ENCODE peak calls at places on chromosome 12, in five cellular contexts. W is cardiac muscle cell; H is tibial nerve; J is A549; P is CD8-positive, alpha-beta T cell. M is an unnamed sample.
A peak's percentile ranks its signal among the peaks of the same experiment; 100 is the strongest.

GRCh38 chr12:112844814-112845565 is 53.4 kb downstream of the RPH3A start:
- DNase-seq in P (no peak), J (no peak), H (no peak), W (no peak), M (no peak)

GRCh38 chr12:1302471-1302870 is 291.9 kb downstream of the FBXL14 start:
- DNase-seq in H (no peak), P (no peak), W (no peak), J (no peak), M (no peak)

GRCh38 chr12:51717325-51717925 is 126.4 kb downstream of the SCN8A start:
- DNase-seq in W (no peak), P (no peak), H (no peak), J (no peak), M (no peak)

GRCh38 chr12:111991535-111991934 is 21.4 kb downstream of the TMEM116 start:
- DNase-seq in J (no peak), W (no peak), P (no peak), H (no peak), M (no peak)

GRCh38 chr12:132345555-132346200 is 16.3 kb upstream of the GALNT9 start:
- DNase-seq in P (no peak), J (no peak), H (no peak), W (no peak), M (no peak)

GRCh38 chr12:67099858-67100257 is 169.3 kb upstream of the CAND1 start:
- DNase-seq in W (no peak), P (no peak), J (no peak), H (no peak), M (no peak)

GRCh38 chr12:122659579-122659978 is 43.6 kb downstream of the HCAR2 start:
- DNase-seq in H (no peak), J (no peak), W (peak; percentile 31), P (no peak), M (no peak)

GRCh38 chr12:6199531-6200265 is 502 bp upstream of the CD9 start:
- DNase-seq in W (peak; percentile 49), H (no peak), P (no peak), J (no peak), M (peak; percentile 82)

GRCh38 chr12:17759982-17760381 is 330.0 kb downstream of the RERGL start:
- DNase-seq in H (no peak), J (no peak), W (no peak), P (no peak), M (no peak)

DNA sequence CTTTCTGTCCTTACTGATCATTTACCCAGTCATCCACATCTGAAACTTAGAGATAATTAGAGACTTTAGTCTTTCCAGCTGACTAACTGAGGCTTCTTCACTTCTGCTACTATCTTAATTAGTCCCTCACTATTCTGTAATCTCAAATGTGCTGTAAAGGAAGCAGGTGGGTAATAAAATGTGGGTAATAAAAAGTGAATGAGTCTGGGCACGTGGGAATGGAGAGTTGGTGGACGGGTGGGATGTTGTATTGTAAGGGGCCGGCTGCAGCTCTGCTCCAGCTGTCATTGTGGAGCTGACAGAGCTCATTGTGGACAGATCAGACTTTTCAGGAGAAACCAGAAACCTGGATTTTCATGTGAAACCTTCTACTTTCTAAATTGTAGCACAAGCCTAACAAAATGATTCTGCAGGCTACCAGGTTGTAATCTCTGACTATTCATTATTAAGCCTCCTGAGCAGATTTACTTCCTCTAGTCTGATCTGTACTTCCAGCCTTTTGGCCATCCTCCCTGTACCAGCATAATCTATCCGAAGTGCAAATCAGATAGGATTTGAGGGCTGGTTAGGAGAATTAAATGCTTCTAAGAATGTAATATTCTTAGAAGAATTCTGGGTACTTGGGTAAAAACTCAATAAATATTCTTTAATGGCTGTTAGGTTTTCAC is 42.0 kb upstream of the BMAL2 start:
- DNase-seq in P (no peak), H (no peak), J (no peak), W (no peak), M (no peak)
- H3K4me1 ChIP-seq in P (no peaks in the 10 kb centered on the region), H (peaks cover 16% of the 10 kb centered on the region), J (peaks cover under 1% of the 10 kb centered on the region), W (peaks cover 30% of the 10 kb centered on the region), M (peaks cover 100% of the 10 kb centered on the region)

GRCh38 chr12:81759215-81759991 is at the start of gene PPFIA2:
- DNase-seq in H (no peak), W (peak; percentile 63), P (no peak), J (no peak), M (peak; percentile 77)

GRCh38 chr12:81757731-81758325 is 1.3 kb downstream of the PPFIA2 start:
- DNase-seq in H (no peak), W (no peak), P (no peak), J (no peak), M (no peak)

DNA sequence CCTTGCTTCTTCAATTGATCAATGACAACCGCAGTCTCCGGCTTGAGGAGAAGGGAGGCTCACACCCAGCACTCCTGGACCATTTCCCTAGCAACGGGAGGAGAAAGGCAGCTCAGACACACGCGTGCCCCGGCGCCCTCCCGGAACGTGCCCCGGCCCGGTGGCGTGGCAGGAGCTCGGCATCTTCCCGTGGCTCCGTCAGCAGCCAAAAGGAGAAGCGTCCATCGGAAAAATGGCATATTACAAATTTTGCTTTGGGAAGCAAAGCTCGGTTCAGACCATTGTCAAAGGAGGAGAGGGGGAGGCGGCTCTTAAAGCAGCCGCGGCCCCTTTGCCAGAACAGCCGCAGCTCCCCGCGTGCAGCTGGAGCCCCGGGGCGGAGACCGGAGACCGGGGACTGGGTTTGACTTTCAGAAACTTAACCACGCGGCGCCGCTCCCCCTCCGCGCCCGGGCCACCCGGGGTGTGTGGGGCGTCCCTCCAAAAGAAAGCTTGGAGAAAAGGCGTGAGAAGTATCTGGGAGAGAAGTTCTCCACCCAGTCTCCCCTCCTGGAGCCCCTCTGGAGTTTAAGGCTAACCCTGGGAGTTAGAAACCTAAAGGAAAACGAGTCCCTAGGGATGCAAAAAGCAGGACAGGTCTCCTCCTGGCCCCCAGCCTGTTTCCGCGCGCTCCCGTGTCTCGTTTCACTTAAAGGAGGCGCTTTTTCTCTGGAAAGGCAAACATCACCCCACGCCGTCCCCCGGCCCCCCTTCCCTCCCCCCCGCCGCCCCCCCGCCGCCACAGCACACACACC is 532 bp downstream of the PPFIA2 start:
- DNase-seq in J (no peak), H (no peak), P (no peak), W (peak; percentile 51), M (peak; percentile 69)
- H3K4me3 ChIP-seq in J (peak overlapping the region; percentile 48), H (peak overlapping the region; percentile 34), P (peak overlapping the region; percentile 31), W (peak overlapping the region; percentile 49), M (peak overlapping the region; percentile 61)

GRCh38 chr12:7984900-7985299 is 47.6 kb upstream of the FOXJ2 start:
- DNase-seq in J (no peak), W (no peak), H (no peak), P (no peak), M (no peak)

GRCh38 chr12:7989827-7990491 is 42.6 kb upstream of the FOXJ2 start:
- DNase-seq in P (peak; percentile 21), H (no peak), J (no peak), W (no peak), M (peak; percentile 63)

GRCh38 chr12:7981446-7981845 is 45.5 kb upstream of the SLC2A3 start:
- DNase-seq in H (no peak), W (no peak), J (no peak), P (no peak), M (no peak)

DNA sequence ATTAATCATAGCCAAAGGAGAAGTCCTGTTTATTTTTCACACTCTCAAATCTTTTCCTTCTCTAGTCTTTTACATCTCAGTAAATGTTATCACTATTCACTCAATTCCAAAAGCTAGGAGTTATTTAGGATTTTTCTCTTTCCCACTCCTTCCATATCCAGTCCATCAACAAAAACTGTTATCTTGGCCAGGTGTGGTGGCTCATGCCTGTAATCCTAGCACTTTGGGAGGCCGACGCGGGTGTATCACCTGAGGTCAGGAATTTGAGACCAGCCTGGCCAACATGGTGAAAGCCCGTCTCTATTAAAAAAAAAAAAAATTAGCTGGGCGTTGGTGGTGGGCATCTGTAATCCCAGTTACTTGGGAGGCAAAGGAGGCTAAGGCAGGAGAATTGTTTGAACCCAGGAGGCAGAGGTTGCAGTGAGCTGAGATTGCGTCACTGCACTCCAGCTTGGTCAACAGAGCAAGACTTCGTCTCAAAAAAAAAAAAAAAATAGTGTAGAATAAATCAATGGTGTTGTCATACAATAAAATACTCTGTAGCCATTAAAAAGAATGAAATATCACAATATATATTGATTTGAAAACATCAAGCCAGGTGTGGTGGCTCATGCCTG is 46.6 kb upstream of the FOXJ2 start:
- DNase-seq in J (no peak), H (no peak), P (no peak), W (no peak), M (no peak)
- H3K27ac ChIP-seq in J (no peak overlapping the region), H (no peak overlapping the region), P (no peak overlapping the region), W (no peak overlapping the region), M (no peak overlapping the region)

DNA sequence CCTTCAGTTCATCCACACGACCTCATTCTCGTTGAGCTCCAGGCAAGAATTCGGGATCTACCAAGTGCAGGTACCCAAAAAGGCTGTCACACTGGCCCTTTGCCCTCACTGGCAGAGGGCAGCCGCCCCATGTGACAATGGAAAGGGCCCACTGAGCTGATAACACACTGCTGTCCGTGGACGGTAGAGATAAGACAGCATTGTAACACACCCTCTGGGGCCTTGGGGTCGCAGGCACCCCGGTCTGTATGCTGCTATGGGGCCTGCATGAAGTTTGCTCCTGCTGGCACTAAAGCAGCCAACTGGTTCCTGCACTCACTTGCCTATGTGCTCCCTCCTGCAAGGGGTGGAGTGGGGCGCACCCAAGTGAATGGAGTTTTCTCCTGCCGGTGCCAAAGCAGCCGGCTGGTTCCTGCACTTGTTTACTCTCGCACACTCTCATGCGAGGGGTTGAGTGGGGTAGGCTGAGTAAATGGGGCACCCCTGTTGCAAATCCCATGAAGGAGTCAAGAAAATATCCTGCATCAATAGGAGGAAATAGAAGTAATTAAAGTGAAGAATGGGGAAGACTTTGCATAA is 477.9 kb downstream of the ATP23 start:
- DNase-seq in P (no peak), H (no peak), J (no peak), W (no peak), M (no peak)
- H3K4me1 ChIP-seq in P (no peaks in the 10 kb centered on the region), H (peaks cover 11% of the 10 kb centered on the region), J (peaks cover 39% of the 10 kb centered on the region), W (no peaks in the 10 kb centered on the region), M (peaks cover 38% of the 10 kb centered on the region)

GRCh38 chr12:71663561-71664410 is at the start of the genes THAP2 and ZFC3H1:
- DNase-seq in J (peak; percentile 93), H (peak; percentile 82), P (peak; percentile 85), W (peak; percentile 99), M (peak; percentile 96)

GRCh38 chr12:71664411-71665108 is 459 bp downstream of the THAP2 start:
- DNase-seq in W (peak; percentile 21), J (peak; percentile 10), H (no peak), P (no peak), M (no peak)

GRCh38 chr12:71662861-71663560 is 637 bp downstream of the ZFC3H1 start:
- DNase-seq in W (peak; percentile 55), H (peak; percentile 21), P (peak; percentile 54), J (peak; percentile 43), M (peak; percentile 77)

GRCh38 chr12:71666259-71666658 is 2.2 kb downstream of the THAP2 start:
- DNase-seq in J (no peak), H (no peak), P (no peak), W (no peak), M (no peak)

DNA sequence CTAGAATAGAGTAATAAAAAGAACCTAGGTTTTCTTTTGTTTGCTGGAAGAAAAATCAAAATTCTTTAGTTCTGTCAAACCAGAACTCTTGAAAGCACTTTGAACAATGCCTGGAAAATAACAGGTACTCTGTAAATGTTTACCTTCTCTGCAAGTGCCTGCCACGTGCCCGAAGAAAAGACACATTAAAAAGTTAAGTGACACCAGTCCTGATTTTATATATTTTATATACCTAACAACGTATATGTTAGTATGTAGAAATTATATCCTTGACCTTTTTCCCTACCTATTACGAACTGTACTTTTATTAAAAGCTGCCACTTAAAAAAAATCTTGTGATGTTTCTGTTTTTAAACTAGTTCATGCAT is 992 bp downstream of the THAP2 start:
- DNase-seq in W (no peak), J (no peak), H (no peak), P (no peak), M (no peak)
- H3K4me3 ChIP-seq in W (peak overlapping the region; percentile 78), J (peak overlapping the region; percentile 69), H (peak overlapping the region; percentile 79), P (peak overlapping the region; percentile 79), M (peak overlapping the region; percentile 81)